ENCODE peak calls at places on chromosomes 2 and 18, in nine cellular contexts. One of them, this sample, is unnamed.

GRCh38 chr2:4175343-4175742 is 472.0 kb downstream of the DCDC2C start:
- DNase-seq in HT1080: peak; percentile 6
- DNase-seq in mesenteric fat pad: no peak
- DNase-seq in GM04504: no peak
- DNase-seq in heart right ventricle: no peak
- DNase-seq in KG1: no peak
- DNase-seq in NCI-H1105 treated with DMSO at 0.1 percent for 48 hours: no peak
- DNase-seq in NAMALWA: peak; percentile 44
- DNase-seq in COR-L47: no peak
- DNase-seq in this sample: no peak

GRCh38 chr2:26692814-26693286 is 328 bp downstream of the KCNK3 start:
- DNase-seq in HT1080: no peak
- DNase-seq in mesenteric fat pad: no peak
- DNase-seq in GM04504: no peak
- DNase-seq in heart right ventricle: no peak
- DNase-seq in KG1: no peak
- DNase-seq in NCI-H1105 treated with DMSO at 0.1 percent for 48 hours: peak; percentile 65
- DNase-seq in NAMALWA: no peak
- DNase-seq in COR-L47: peak; percentile 59
- DNase-seq in this sample: peak; percentile 24

GRCh38 chr2:189819297-189819704 is 35.1 kb downstream of the PMS1 start:
- DNase-seq in HT1080: peak; percentile 68
- DNase-seq in mesenteric fat pad: no peak
- DNase-seq in GM04504: no peak
- DNase-seq in heart right ventricle: no peak
- DNase-seq in KG1: no peak
- DNase-seq in NCI-H1105 treated with DMSO at 0.1 percent for 48 hours: no peak
- DNase-seq in NAMALWA: no peak
- DNase-seq in COR-L47: no peak
- DNase-seq in this sample: no peak

GRCh38 chr18:14959550-14959949 is 211.6 kb downstream of the ANKRD30B start:
- DNase-seq in HT1080: no peak
- DNase-seq in mesenteric fat pad: no peak
- DNase-seq in GM04504: no peak
- DNase-seq in heart right ventricle: no peak
- DNase-seq in KG1: no peak
- DNase-seq in NCI-H1105 treated with DMSO at 0.1 percent for 48 hours: no peak
- DNase-seq in NAMALWA: no peak
- DNase-seq in COR-L47: no peak
- DNase-seq in this sample: no peak

GRCh38 chr18:9022397-9023170 is 79.9 kb upstream of the NDUFV2 start:
- DNase-seq in HT1080: no peak
- DNase-seq in mesenteric fat pad: no peak
- DNase-seq in GM04504: no peak
- DNase-seq in heart right ventricle: no peak
- DNase-seq in KG1: no peak
- DNase-seq in NCI-H1105 treated with DMSO at 0.1 percent for 48 hours: no peak
- DNase-seq in NAMALWA: no peak
- DNase-seq in COR-L47: no peak
- DNase-seq in this sample: no peak

GRCh38 chr2:222319576-222320440 is 21.0 kb upstream of the PAX3 start:
- DNase-seq in HT1080: no peak
- DNase-seq in mesenteric fat pad: no peak
- DNase-seq in GM04504: no peak
- DNase-seq in heart right ventricle: no peak
- DNase-seq in KG1: no peak
- DNase-seq in NCI-H1105 treated with DMSO at 0.1 percent for 48 hours: peak; percentile 58
- DNase-seq in NAMALWA: no peak
- DNase-seq in COR-L47: peak; percentile 51
- DNase-seq in this sample: peak; percentile 88

GRCh38 chr2:228649876-228650275 is 468.4 kb upstream of the SPHKAP start:
- DNase-seq in HT1080: no peak
- DNase-seq in mesenteric fat pad: no peak
- DNase-seq in GM04504: no peak
- DNase-seq in heart right ventricle: no peak
- DNase-seq in KG1: no peak
- DNase-seq in NCI-H1105 treated with DMSO at 0.1 percent for 48 hours: no peak
- DNase-seq in NAMALWA: no peak
- DNase-seq in COR-L47: no peak
- DNase-seq in this sample: no peak

GRCh38 chr18:9736942-9737813 is 29.1 kb downstream of the RAB31 start:
- DNase-seq in HT1080: peak; percentile 71
- DNase-seq in mesenteric fat pad: no peak
- DNase-seq in GM04504: no peak
- DNase-seq in heart right ventricle: no peak
- DNase-seq in KG1: no peak
- DNase-seq in NCI-H1105 treated with DMSO at 0.1 percent for 48 hours: peak; percentile 82
- DNase-seq in NAMALWA: no peak
- DNase-seq in COR-L47: peak; percentile 92
- DNase-seq in this sample: peak; percentile 100

This sample was measured in NCI-H2227 treated with DMSO at 0.1 percent for 48 hours.